ENCODE peak calls at places on chromosomes 16 and 17, in eight cellular contexts. U is activated gamma-delta T cell treated with Interleukin-2 at 50 U/mL for 16 hours, M is non-pigmented ciliary epithelial cell, C is sigmoid colon, P is kidney, K is ELR, A is fibroblast of the conjunctiva, T is AG10803. W is an unnamed sample.
A peak's percentile ranks its signal among the peaks of the same experiment; 100 is the strongest.

GRCh38 chr16:75227361-75228142 is 8.8 kb downstream of the CTRB1 start:
- DNase-seq in U (no peak), M (no peak), C (no peak), P (peak; percentile 61), K (no peak), A (no peak), T (no peak), W (no peak)

GRCh38 chr16:17245727-17246576 is 224.8 kb downstream of the XYLT1 start:
- DNase-seq in U (no peak), M (no peak), C (no peak), P (no peak), K (no peak), A (no peak), T (no peak), W (no peak)

GRCh38 chr17:81814748-81815645 is 11.0 kb downstream of the GCGR start:
- DNase-seq in U (no peak), M (no peak), C (no peak), P (peak; percentile 93), K (no peak), A (no peak), T (no peak), W (no peak)

GRCh38 chr17:41967921-41968578 is 1.5 kb downstream of the CNP start:
- DNase-seq in U (no peak), M (no peak), C (no peak), P (peak; percentile 80), K (no peak), A (no peak), T (no peak), W (no peak)

GRCh38 chr16:85112364-85112763 is at the start of gene CIBAR2:
- DNase-seq in U (no peak), M (no peak), C (no peak), P (peak; percentile 63), K (no peak), A (no peak), T (no peak), W (no peak)

GRCh38 chr16:4263504-4264436 is 9.1 kb downstream of the TFAP4 start:
- DNase-seq in U (no peak), M (no peak), C (peak; percentile 96), P (peak; percentile 96), K (peak; percentile 51), A (peak; percentile 98), T (peak; percentile 97), W (no peak)

GRCh38 chr16:89012622-89012995 is 35.6 kb upstream of the CBFA2T3 start:
- DNase-seq in U (no peak), M (no peak), C (no peak), P (no peak), K (no peak), A (no peak), T (no peak), W (no peak)

GRCh38 chr16:88843256-88843655 is 13.5 kb downstream of the GALNS start:
- DNase-seq in U (no peak), M (no peak), C (no peak), P (no peak), K (no peak), A (no peak), T (no peak), W (no peak)

GRCh38 chr16:58515871-58516767 is 802 bp downstream of the SETD6 start:
- DNase-seq in U (no peak), M (no peak), C (peak; percentile 63), P (peak; percentile 83), K (peak; percentile 46), A (no peak), T (no peak), W (peak; percentile 31)

GRCh38 chr16:54240180-54241125 is 46.1 kb downstream of the IRX3 start:
- DNase-seq in U (no peak), M (no peak), C (no peak), P (no peak), K (no peak), A (no peak), T (peak; percentile 94), W (no peak)

GRCh38 chr16:1102333-1102700 is 6.3 kb upstream of the C1QTNF8 start:
- DNase-seq in U (no peak), M (no peak), C (no peak), P (no peak), K (no peak), A (no peak), T (no peak), W (no peak)

GRCh38 chr16:2675714-2676113 is 6.6 kb upstream of the KCTD5 start:
- DNase-seq in U (no peak), M (no peak), C (peak; percentile 58), P (no peak), K (peak; percentile 33), A (no peak), T (no peak), W (no peak)

GRCh38 chr17:4949321-4950074 is 1.2 kb upstream of the PFN1 start:
- DNase-seq in U (peak; percentile 71), M (no peak), C (peak; percentile 89), P (peak; percentile 91), K (peak; percentile 79), A (peak; percentile 39), T (peak; percentile 65), W (peak; percentile 77)

GRCh38 chr16:68116256-68116853 is 31.2 kb downstream of the NFATC3 start:
- DNase-seq in U (no peak), M (no peak), C (no peak), P (no peak), K (peak; percentile 58), A (no peak), T (peak; percentile 29), W (peak; percentile 7)

GRCh38 chr17:7627250-7628121 is at the start of gene SAT2:
- DNase-seq in U (peak; percentile 84), M (peak; percentile 67), C (peak; percentile 99), P (peak; percentile 98), K (peak; percentile 96), A (peak; percentile 91), T (peak; percentile 93), W (peak; percentile 64)

GRCh38 chr17:33509331-33509730 is 216.2 kb upstream of the ASIC2 start:
- DNase-seq in U (no peak), M (no peak), C (no peak), P (no peak), K (no peak), A (no peak), T (no peak), W (no peak)

GRCh38 chr17:8227238-8227581 is 16.8 kb upstream of the AURKB start:
- DNase-seq in U (no peak), M (no peak), C (no peak), P (peak; percentile 43), K (no peak), A (no peak), T (no peak), W (no peak)

GRCh38 chr16:3509470-3509928 is 8.7 kb downstream of the CLUAP1 start:
- DNase-seq in U (peak; percentile 80), M (no peak), C (peak; percentile 59), P (peak; percentile 73), K (peak; percentile 26), A (no peak), T (no peak), W (peak; percentile 66)

W was measured in effector memory CD8-positive, alpha-beta T cell.